ENCODE peak calls at places on chromosomes 7 and 10, in nine cellular contexts. V, G, X, R, B, Z, P, I and K are unnamed samples.

GRCh38 chr7:48962821-48963505 is 38.6 kb downstream of the CDC14C start:
- DNase-seq in V (no peak), G (peak; percentile 46), X (no peak), R (no peak), B (no peak), Z (no peak), P (no peak), I (no peak), K (no peak)

GRCh38 chr7:30994206-30995100 is 30.7 kb downstream of the GHRHR start:
- DNase-seq in V (no peak), G (no peak), X (peak; percentile 26), R (no peak), B (no peak), Z (no peak), P (no peak), I (no peak), K (no peak)

GRCh38 chr10:130232361-130233360 is 96.5 kb downstream of the GLRX3 start:
- DNase-seq in V (no peak), G (no peak), X (no peak), R (no peak), B (no peak), Z (no peak), P (no peak), I (no peak), K (no peak)

GRCh38 chr7:55104707-55105433 is 86.1 kb downstream of the EGFR start:
- DNase-seq in V (peak; percentile 63), G (no peak), X (no peak), R (no peak), B (no peak), Z (no peak), P (no peak), I (no peak), K (no peak)

GRCh38 chr7:116271980-116272886 is 61.9 kb downstream of the TES start:
- DNase-seq in V (peak; percentile 97), G (peak; percentile 46), X (no peak), R (peak; percentile 62), B (no peak), Z (no peak), P (peak; percentile 66), I (no peak), K (peak; percentile 44)

GRCh38 chr10:101014230-101014884 is 14.7 kb downstream of the LZTS2 start:
- DNase-seq in V (peak; percentile 72), G (peak; percentile 78), X (peak; percentile 31), R (peak; percentile 85), B (peak; percentile 77), Z (no peak), P (no peak), I (no peak), K (peak; percentile 87)

GRCh38 chr7:46256870-46257528 is 335.9 kb upstream of the IGFBP3 start:
- DNase-seq in V (peak; percentile 68), G (no peak), X (no peak), R (no peak), B (no peak), Z (no peak), P (no peak), I (no peak), K (no peak)

GRCh38 chr10:12499587-12499986 is 150.2 kb downstream of the CAMK1D start:
- DNase-seq in V (no peak), G (no peak), X (no peak), R (no peak), B (no peak), Z (no peak), P (no peak), I (no peak), K (peak; percentile 31)

GRCh38 chr10:113958631-113959382 is 84.9 kb upstream of the ADRB1 start:
- DNase-seq in V (peak; percentile 96), G (no peak), X (no peak), R (peak; percentile 67), B (no peak), Z (no peak), P (peak; percentile 75), I (no peak), K (peak; percentile 74)

GRCh38 chr10:61125560-61126250 is 181.7 kb upstream of the RHOBTB1 start:
- DNase-seq in V (no peak), G (no peak), X (no peak), R (no peak), B (no peak), Z (no peak), P (no peak), I (no peak), K (no peak)

GRCh38 chr10:73790886-73791625 is 5.7 kb downstream of the ZSWIM8 start:
- DNase-seq in V (no peak), G (no peak), X (no peak), R (no peak), B (no peak), Z (no peak), P (no peak), I (no peak), K (no peak)